ENCODE peak calls at places on chromosomes 13 and 19, in four cellular contexts. B is neural progenitor cell; P is stimulated activated CD4-positive, alpha-beta T cell treated with anti-CD3 and anti-CD28 coated beads, Interleukin-1b, Interleukin-23, amount 100 ng/mL, for 24 hours; M is psoas muscle. K is an unnamed sample.
A peak's percentile ranks its signal among the peaks of the same experiment; 100 is the strongest.

GRCh38 chr13:75079226-75079625 is 402.7 kb downstream of the TBC1D4 start:
- DNase-seq in B (no peak), P (no peak), M (no peak), K (no peak)

GRCh38 chr13:105965910-105966309 is 569.6 kb downstream of the EFNB2 start:
- DNase-seq in B (no peak), M (no peak), P (no peak), K (no peak)

GRCh38 chr19:33278403-33279269 is 23.7 kb downstream of the CEBPA start:
- DNase-seq in M (no peak), B (no peak), P (no peak), K (no peak)

GRCh38 chr19:46618670-46619231 is 6.1 kb downstream of the PTGIR start:
- DNase-seq in M (peak; percentile 54), P (no peak), B (no peak), K (no peak)

GRCh38 chr13:40026174-40026585 is 370.7 kb downstream of the COG6 start:
- DNase-seq in M (no peak), P (peak; percentile 52), B (no peak), K (no peak)

GRCh38 chr19:35264281-35265125 is 4.3 kb upstream of the USF2 start:
- DNase-seq in P (no peak), B (no peak), M (peak; percentile 50), K (no peak)

GRCh38 chr19:43774103-43774939 is 6.5 kb downstream of the KCNN4 start:
- DNase-seq in M (peak; percentile 79), B (peak; percentile 85), P (no peak), K (no peak)

GRCh38 chr13:24693862-24694471 is 13.8 kb downstream of the ATP12A start:
- DNase-seq in P (peak; percentile 43), M (peak; percentile 36), B (peak; percentile 86), K (no peak)

GRCh38 chr19:8307400-8307964 is 676 bp downstream of the CD320 start:
- DNase-seq in M (no peak), B (peak; percentile 49), P (no peak), K (no peak)

GRCh38 chr13:113916330-113916815 is 52.5 kb upstream of the GAS6 start:
- DNase-seq in B (no peak), P (no peak), M (no peak), K (no peak)